ENCODE peak calls at places on chromosomes 1 and 21, in six cellular contexts. N is neural crest cell, J is left ventricle myocardium inferior, Y is AG04450, Q is endodermal cell, E is HFF-Myc. L is an unnamed sample.
A peak's percentile ranks its signal among the peaks of the same experiment; 100 is the strongest.

GRCh38 chr1:160359559-160360226 is 7.2 kb upstream of the NHLH1 start:
- DNase-seq in N (no peak), J (no peak), Y (no peak), Q (no peak), E (no peak), L (no peak)

GRCh38 chr1:169507413-169507812 is 21.7 kb upstream of the SLC19A2 start:
- DNase-seq in N (no peak), J (no peak), Y (no peak), Q (no peak), E (no peak), L (no peak)

GRCh38 chr21:37455504-37455911 is 88.9 kb downstream of the DYRK1A start:
- DNase-seq in N (no peak), J (no peak), Y (no peak), Q (no peak), E (no peak), L (no peak)

GRCh38 chr1:99751877-99752504 is 14.4 kb downstream of the FRRS1 start:
- DNase-seq in N (no peak), J (no peak), Y (no peak), Q (no peak), E (no peak), L (no peak)

GRCh38 chr1:166974647-166975345 is 544 bp downstream of the ILDR2 start:
- DNase-seq in N (no peak), J (no peak), Y (no peak), Q (peak; percentile 61), E (no peak), L (no peak)

GRCh38 chr1:15951341-15952153 is 24.4 kb downstream of the ZBTB17 start:
- DNase-seq in N (no peak), J (no peak), Y (no peak), Q (peak; percentile 66), E (no peak), L (no peak)

GRCh38 chr1:237152506-237153335 is 110.7 kb downstream of the RYR2 start:
- DNase-seq in N (no peak), J (no peak), Y (no peak), Q (no peak), E (no peak), L (no peak)

GRCh38 chr21:45032977-45033705 is 41.2 kb upstream of the ADARB1 start:
- DNase-seq in N (no peak), J (no peak), Y (no peak), Q (no peak), E (no peak), L (no peak)

GRCh38 chr1:214216779-214217178 is 64.2 kb upstream of the SMYD2 start:
- DNase-seq in N (no peak), J (no peak), Y (no peak), Q (no peak), E (no peak), L (no peak)

GRCh38 chr1:47396671-47397196 is 19.4 kb upstream of the FOXE3 start:
- DNase-seq in N (no peak), J (no peak), Y (no peak), Q (no peak), E (no peak), L (no peak)

GRCh38 chr1:232726048-232726779 is 79.0 kb upstream of the MAP10 start:
- DNase-seq in N (no peak), J (no peak), Y (no peak), Q (no peak), E (no peak), L (peak; percentile 19)

GRCh38 chr1:117067528-117068370 is 7.6 kb downstream of the TTF2 start:
- DNase-seq in N (peak; percentile 49), J (peak; percentile 19), Y (peak; percentile 41), Q (peak; percentile 71), E (peak; percentile 40), L (peak; percentile 58)

GRCh38 chr1:182833271-182833670 is 5.9 kb upstream of the DHX9 start:
- DNase-seq in N (no peak), J (no peak), Y (no peak), Q (no peak), E (no peak), L (no peak)

GRCh38 chr1:7886346-7886745 is 33.5 kb upstream of the UTS2 start:
- DNase-seq in N (no peak), J (no peak), Y (no peak), Q (no peak), E (no peak), L (no peak)

GRCh38 chr21:39580744-39581143 is 32.0 kb upstream of the B3GALT5 start:
- DNase-seq in N (no peak), J (no peak), Y (no peak), Q (no peak), E (no peak), L (no peak)

GRCh38 chr1:164969256-164969655 is 387.3 kb downstream of the LMX1A start:
- DNase-seq in N (no peak), J (no peak), Y (no peak), Q (no peak), E (no peak), L (no peak)

GRCh38 chr21:42255038-42255601 is 36.2 kb downstream of the ABCG1 start:
- DNase-seq in N (no peak), J (no peak), Y (no peak), Q (no peak), E (no peak), L (no peak)

GRCh38 chr1:101474039-101474665 is 237.3 kb downstream of the S1PR1 start:
- DNase-seq in N (no peak), J (no peak), Y (no peak), Q (no peak), E (peak; percentile 9), L (peak; percentile 22)

GRCh38 chr1:247110627-247111258 is 6.6 kb upstream of the ZNF669 start:
- DNase-seq in N (no peak), J (no peak), Y (no peak), Q (peak; percentile 64), E (no peak), L (no peak)

GRCh38 chr1:18161690-18162089 is 54.1 kb downstream of the IGSF21 start:
- DNase-seq in N (no peak), J (no peak), Y (no peak), Q (no peak), E (peak; percentile 9), L (no peak)

GRCh38 chr1:93617670-93618488 is 63.8 kb downstream of the BCAR3 start:
- DNase-seq in N (no peak), J (no peak), Y (no peak), Q (peak; percentile 68), E (no peak), L (no peak)

GRCh38 chr1:114208659-114209215 is 55.1 kb upstream of the SYT6 start:
- DNase-seq in N (no peak), J (no peak), Y (no peak), Q (no peak), E (no peak), L (no peak)

GRCh38 chr1:226675720-226676357 is 63.2 kb downstream of the ITPKB start:
- DNase-seq in N (no peak), J (no peak), Y (no peak), Q (no peak), E (no peak), L (no peak)

GRCh38 chr1:43530483-43531452 is at the start of gene PTPRF:
- DNase-seq in N (peak; percentile 64), J (peak; percentile 49), Y (no peak), Q (peak; percentile 90), E (no peak), L (peak; percentile 76)

GRCh38 chr1:48495911-48496310 is 23.9 kb upstream of the SPATA6 start:
- DNase-seq in N (no peak), J (no peak), Y (no peak), Q (no peak), E (no peak), L (no peak)

GRCh38 chr21:42645211-42646075 is 8.0 kb upstream of the PDE9A start:
- DNase-seq in N (no peak), J (no peak), Y (no peak), Q (no peak), E (no peak), L (no peak)

GRCh38 chr1:18458751-18459133 is 22.0 kb upstream of the KLHDC7A start:
- DNase-seq in N (no peak), J (no peak), Y (no peak), Q (no peak), E (no peak), L (no peak)

GRCh38 chr1:200226268-200226968 is 183.4 kb downstream of the ZNF281 start:
- DNase-seq in N (no peak), J (no peak), Y (no peak), Q (peak; percentile 88), E (no peak), L (no peak)

GRCh38 chr21:28336299-28336698 is 656.4 kb downstream of the LTN1 start:
- DNase-seq in N (no peak), J (no peak), Y (peak; percentile 93), Q (peak; percentile 57), E (peak; percentile 58), L (no peak)

GRCh38 chr21:28334407-28334806 is 658.3 kb downstream of the LTN1 start:
- DNase-seq in N (no peak), J (no peak), Y (no peak), Q (no peak), E (no peak), L (no peak)

GRCh38 chr21:28338906-28339305 is 653.8 kb downstream of the LTN1 start:
- DNase-seq in N (no peak), J (no peak), Y (no peak), Q (no peak), E (no peak), L (no peak)

GRCh38 chr21:28339403-28339802 is 653.3 kb downstream of the LTN1 start:
- DNase-seq in N (no peak), J (no peak), Y (no peak), Q (no peak), E (no peak), L (no peak)

DNA sequence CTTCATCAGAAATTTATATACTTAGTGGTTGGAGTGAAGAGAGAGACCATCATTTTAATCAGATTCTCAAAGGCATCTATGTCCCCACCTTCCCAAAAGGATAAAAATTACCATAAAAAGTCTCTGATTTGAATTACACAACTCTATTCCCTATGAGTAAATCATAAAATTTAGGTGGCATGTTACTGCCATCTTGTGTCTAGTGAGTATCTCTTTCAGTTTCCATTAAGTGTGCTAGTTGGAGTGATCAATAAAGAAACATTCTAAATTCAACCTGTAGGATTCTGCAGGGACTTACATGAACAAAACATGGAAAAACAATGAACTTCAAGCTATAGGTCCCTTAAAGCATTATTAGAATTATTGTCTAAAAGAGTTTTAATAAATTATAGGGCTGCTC is 655.4 kb downstream of the LTN1 start:
- DNase-seq in N (no peak), J (no peak), Y (peak; percentile 34), Q (no peak), E (peak; percentile 41), L (no peak)
- TF ChIP-seq CTCF in N (peak; percentile 61), J (peak; percentile 67), Y (peak; percentile 50), Q (peak; percentile 60), E (peak; percentile 15), L (no peak)

GRCh38 chr1:3332662-3333061 is 121.8 kb upstream of the ARHGEF16 start:
- DNase-seq in N (no peak), J (no peak), Y (no peak), Q (no peak), E (no peak), L (no peak)
- TF ChIP-seq CTCF in N (no peak), J (no peak), Y (no peak), Q (no peak), E (no peak), L (no peak)

GRCh38 chr1:172826096-172826741 is 167.3 kb downstream of the FASLG start:
- DNase-seq in N (no peak), J (no peak), Y (peak; percentile 80), Q (no peak), E (peak; percentile 79), L (no peak)
- TF ChIP-seq CTCF in N (peak; percentile 72), J (peak; percentile 74), Y (peak; percentile 72), Q (peak; percentile 79), E (peak; percentile 64), L (peak; percentile 54)

GRCh38 chr1:13714851-13715250 is 14.9 kb downstream of the PRDM2 start:
- DNase-seq in N (no peak), J (no peak), Y (no peak), Q (no peak), E (no peak), L (no peak)
- TF ChIP-seq CTCF in N (peak; percentile 54), J (no peak), Y (peak; percentile 44), Q (peak; percentile 68), E (no peak), L (peak; percentile 72)

GRCh38 chr1:28581531-28582247 is 10.4 kb upstream of the RAB42 start:
- DNase-seq in N (peak; percentile 98), J (peak; percentile 97), Y (peak; percentile 91), Q (peak; percentile 98), E (peak; percentile 84), L (peak; percentile 95)
- TF ChIP-seq CTCF in N (peak; percentile 11), J (peak; percentile 36), Y (peak; percentile 1), Q (no peak), E (no peak), L (no peak)